ENCODE peak calls at places on chromosomes 6 and 20, in five cellular contexts. W, O, M, H and T are unnamed samples. For H3K9me3 and H3K4me1, the result is how much of the 10 kb centered on the place peaks cover.

GRCh38 chr6:138654715-138655634 is 118.6 kb upstream of the CCDC28A start:
- DNase-seq in M (no peak), H (no peak), W (peak), O (no peak), T (no peak)

GRCh38 chr20:37218431-37218830 is 39.1 kb upstream of the MROH8 start:
- DNase-seq in W (no peak), O (no peak), M (no peak), H (no peak), T (no peak)

GRCh38 chr20:64110411-64111068 is 3.2 kb upstream of the NPBWR2 start:
- DNase-seq in H (no peak), W (no peak), O (no peak), M (no peak), T (no peak)

GRCh38 chr20:57437267-57437666 is 46.1 kb downstream of the RBM38 start:
- DNase-seq in O (no peak), W (no peak), M (no peak), H (no peak), T (no peak)

GRCh38 chr20:57661201-57662027 is 41.2 kb upstream of the ZBP1 start:
- DNase-seq in W (no peak), M (peak), O (peak), H (no peak), T (no peak)

GRCh38 chr20:34983995-34984735 is 28.5 kb downstream of the MYH7B start:
- DNase-seq in O (peak), M (peak), H (no peak), W (no peak), T (peak)

GRCh38 chr20:41142914-41143313 is 5.6 kb downstream of the PLCG1 start:
- DNase-seq in H (no peak), O (no peak), M (no peak), W (no peak), T (no peak)

GRCh38 chr6:42727084-42727601 is 4.7 kb upstream of the PRPH2 start:
- DNase-seq in O (peak), H (no peak), W (no peak), M (peak), T (peak)

GRCh38 chr6:4884646-4885427 is 108.6 kb downstream of the CDYL start:
- DNase-seq in H (no peak), W (peak), O (no peak), M (no peak), T (no peak)

GRCh38 chr20:40962733-40963504 is 65.7 kb upstream of the TOP1 start:
- DNase-seq in O (peak), W (peak), H (peak), M (peak), T (peak)

GRCh38 chr20:46970937-46971630 is 76.4 kb downstream of the EYA2 start:
- DNase-seq in O (no peak), H (peak), W (peak), M (no peak), T (no peak)

GRCh38 chr6:155939253-155939652 is 483.6 kb upstream of the NOX3 start:
- DNase-seq in W (no peak), H (no peak), M (no peak), O (no peak), T (no peak)

GRCh38 chr6:63764318-63764916 is 128.8 kb downstream of the PHF3 start:
- DNase-seq in O (no peak), H (peak), M (no peak), W (no peak), T (no peak)

GRCh38 chr20:13430346-13431002 is 208.3 kb downstream of the TASP1 start:
- DNase-seq in M (no peak), W (peak), O (no peak), H (no peak), T (no peak)

GRCh38 chr20:9660236-9660868 is 146.0 kb downstream of the LAMP5 start:
- DNase-seq in H (peak), M (no peak), W (peak), O (no peak), T (no peak)

GRCh38 chr20:17835941-17836861 is 132.4 kb downstream of the SNX5 start:
- DNase-seq in O (peak), M (peak), H (no peak), W (no peak), T (peak)

GRCh38 chr6:72809701-72810379 is 188.0 kb downstream of the KCNQ5 start:
- DNase-seq in H (no peak), W (no peak), M (no peak), O (no peak), T (no peak)

GRCh38 chr6:108029226-108029921 is 45.2 kb downstream of the OSTM1 start:
- DNase-seq in O (no peak), H (no peak), M (no peak), W (no peak), T (no peak)

GRCh38 chr6:160088069-160088773 is 33.4 kb upstream of the SLC22A1 start:
- DNase-seq in M (peak), O (peak), W (peak), H (peak), T (peak)

GRCh38 chr20:57502331-57502700 is 22.6 kb downstream of the CTCFL start:
- DNase-seq in H (no peak), W (no peak), O (no peak), M (no peak), T (no peak)

GRCh38 chr6:134049586-134049985 is 2.8 kb downstream of the SLC2A12 start:
- DNase-seq in H (no peak), M (no peak), O (no peak), W (no peak), T (no peak)

GRCh38 chr6:47076422-47077344 is 34.6 kb upstream of the ADGRF1 start:
- DNase-seq in M (peak), O (no peak), W (no peak), H (no peak), T (no peak)

GRCh38 chr6:106534564-106534982 is 94.7 kb downstream of the RTN4IP1 start:
- DNase-seq in H (no peak), O (no peak), W (no peak), M (no peak), T (no peak)

GRCh38 chr6:99119109-99120031 is 171.6 kb upstream of the FBXL4 start:
- DNase-seq in O (no peak), M (no peak), H (peak), W (peak), T (no peak)

GRCh38 chr6:37713529-37714119 is 15.9 kb upstream of the MDGA1 start:
- DNase-seq in H (no peak), W (peak), M (no peak), O (no peak), T (no peak)

GRCh38 chr6:35919085-35919826 is 1.6 kb downstream of the SRPK1 start:
- DNase-seq in O (no peak), H (no peak), M (no peak), W (peak), T (no peak)

GRCh38 chr6:15543262-15543917 is 119.4 kb downstream of the DTNBP1 start:
- DNase-seq in H (no peak), O (no peak), W (no peak), M (no peak), T (no peak)

GRCh38 chr6:46626228-46626909 is 26.2 kb downstream of the CYP39A1 start:
- DNase-seq in H (peak), W (peak), M (no peak), O (no peak), T (peak)

GRCh38 chr6:107793193-107793592 is 30.9 kb downstream of the SCML4 start:
- DNase-seq in W (no peak), M (no peak), H (no peak), O (no peak), T (no peak)

GRCh38 chr6:109526905-109527628 is 44.0 kb upstream of the ZBTB24 start:
- DNase-seq in O (no peak), M (peak), W (peak), H (peak), T (no peak)

GRCh38 chr6:139732451-139732850 is 358.0 kb upstream of the CITED2 start:
- DNase-seq in M (no peak), O (peak), H (no peak), W (peak), T (no peak)

GRCh38 chr6:84645563-84646266 is 118.7 kb downstream of the TBX18 start:
- DNase-seq in O (no peak), M (no peak), W (peak), H (no peak), T (no peak)

GRCh38 chr20:21607971-21608735 is 94.3 kb upstream of the NKX2-2 start:
- DNase-seq in M (no peak), H (no peak), O (no peak), W (no peak), T (peak)

GRCh38 chr20:6091661-6092060 is 31.2 kb downstream of the FERMT1 start:
- DNase-seq in H (peak), W (no peak), M (no peak), O (no peak), T (no peak)

GRCh38 chr6:352474-352873 is 39.1 kb upstream of the IRF4 start:
- DNase-seq in H (no peak), W (no peak), O (no peak), M (no peak), T (no peak)

GRCh38 chr6:353642-354614 is 37.6 kb upstream of the IRF4 start:
- DNase-seq in W (no peak), H (no peak), O (no peak), M (no peak), T (no peak)

GRCh38 chr6:351011-351866 is 40.3 kb upstream of the IRF4 start:
- DNase-seq in O (no peak), H (no peak), W (no peak), M (no peak), T (no peak)

GRCh38 chr6:351867-352289 is 39.7 kb upstream of the IRF4 start:
- DNase-seq in O (no peak), M (no peak), W (no peak), H (no peak), T (no peak)

DNA sequence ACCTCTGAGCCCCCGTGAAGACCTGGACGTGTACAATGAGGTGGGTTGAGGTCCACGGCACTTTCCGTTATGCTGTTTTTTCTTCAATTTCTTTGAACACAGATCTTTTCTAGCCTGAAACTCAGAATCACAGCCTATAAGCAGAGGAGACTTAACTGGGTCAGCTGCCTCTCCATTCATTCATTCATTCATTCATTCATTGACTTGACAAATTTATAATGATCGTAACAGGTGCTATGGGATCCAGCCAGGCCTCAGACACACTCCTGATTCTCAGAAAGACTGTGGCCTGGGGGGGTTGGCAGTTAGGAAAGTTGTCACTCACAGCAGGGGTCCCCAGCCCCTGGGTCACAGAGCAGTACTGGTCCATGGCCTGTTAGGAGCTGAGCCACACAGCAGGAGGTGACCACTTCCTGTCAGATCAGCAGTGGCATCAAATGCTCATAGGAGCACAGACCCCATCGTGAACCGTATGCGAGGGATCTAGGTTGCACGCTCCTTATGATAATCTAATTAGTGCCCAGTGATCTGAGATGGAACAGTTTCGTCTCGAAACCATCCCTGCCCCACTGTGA is 38.6 kb upstream of the IRF4 start:
- DNase-seq in W (no peak), H (no peak), M (no peak), O (no peak), T (no peak)
- H3K9me3 ChIP-seq in W (under half), H (under half), M (under half), O (under half), T (under half)

GRCh38 chr20:62979876-62980373 is 26.8 kb downstream of the BHLHE23 start:
- DNase-seq in W (no peak), O (no peak), H (no peak), M (no peak), T (no peak)
- H3K4me1 ChIP-seq in W (under half), O (under half), H (under half), M (under half), T (under half)

DNA sequence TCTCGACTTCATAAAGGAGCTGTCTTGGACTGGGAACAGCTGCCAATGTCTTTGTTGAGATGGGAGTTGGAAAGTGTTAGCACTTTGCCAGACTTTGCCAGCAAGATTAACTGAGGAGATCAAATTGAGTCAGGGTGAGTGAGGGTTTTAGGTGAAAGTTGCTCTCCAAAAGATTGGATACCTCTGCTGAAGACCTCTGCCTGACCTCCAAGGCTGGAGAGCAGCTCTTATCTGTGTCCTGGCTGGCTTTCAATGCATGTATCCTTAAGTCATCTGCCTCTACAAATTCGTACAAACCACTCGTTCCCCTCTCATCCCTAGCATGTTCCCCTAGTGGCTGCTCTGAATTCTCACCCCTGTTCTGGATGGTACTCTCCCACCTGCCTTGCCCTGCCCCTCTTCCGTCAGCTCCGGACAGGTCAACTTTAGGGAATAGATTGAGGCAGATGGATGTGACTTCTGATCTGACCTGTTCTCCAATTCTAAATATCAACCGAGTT is at the start of gene EFCAB8:
- DNase-seq in M (no peak), W (no peak), O (no peak), H (peak), T (no peak)
- TF ChIP-seq CTCF in M (no peak), W (no peak), O (no peak), H (no peak), T (no peak)

GRCh38 chr6:167467793-167468431 is 143.0 kb downstream of the TTLL2 start:
- DNase-seq in H (no peak), W (no peak), M (no peak), O (no peak), T (no peak)
- H3K9me3 ChIP-seq in H (under half), W (under half), M (under half), O (under half), T (under half)

DNA sequence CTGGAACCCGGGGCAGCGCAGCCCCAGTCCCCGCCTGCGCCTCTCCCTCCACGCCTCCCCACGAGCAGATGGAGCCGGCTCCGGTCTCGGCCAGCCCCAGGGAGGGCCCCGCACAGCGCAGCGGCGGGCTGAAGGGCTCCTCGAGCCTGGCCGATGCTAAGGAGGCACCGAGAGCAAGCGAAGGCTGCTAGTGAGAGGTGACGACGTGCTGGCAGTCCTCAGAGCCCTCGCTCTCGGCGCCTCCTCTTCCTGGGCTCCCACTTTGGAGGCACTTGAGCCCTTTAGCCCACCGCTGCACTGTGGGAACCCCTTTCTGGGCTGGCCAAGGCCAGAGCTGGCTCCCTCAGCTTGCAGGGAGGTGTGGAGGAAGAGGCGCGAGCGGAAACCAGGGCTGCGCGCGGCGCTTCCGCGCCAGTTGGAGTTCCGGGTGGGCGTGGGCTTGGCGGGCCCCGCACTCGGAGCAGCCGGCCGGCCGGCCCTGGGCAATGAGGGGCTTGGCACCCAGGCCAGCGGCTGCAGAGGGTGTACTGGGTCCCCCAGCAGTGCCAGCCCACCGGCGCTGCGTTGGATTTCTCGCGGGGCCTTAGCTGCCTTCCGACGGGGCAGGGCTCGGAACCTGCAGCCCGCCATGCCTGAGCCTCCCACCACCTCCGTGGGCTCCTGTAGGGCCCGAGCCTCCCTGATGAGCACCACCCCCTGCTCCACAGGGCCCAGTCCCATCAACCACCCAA is 2.5 kb upstream of the TMEM14C start:
- DNase-seq in W (peak), O (peak), M (peak), H (no peak), T (peak)
- H3K4me1 ChIP-seq in W (under half), O (under half), M (under half), H (under half), T (under half)

DNA sequence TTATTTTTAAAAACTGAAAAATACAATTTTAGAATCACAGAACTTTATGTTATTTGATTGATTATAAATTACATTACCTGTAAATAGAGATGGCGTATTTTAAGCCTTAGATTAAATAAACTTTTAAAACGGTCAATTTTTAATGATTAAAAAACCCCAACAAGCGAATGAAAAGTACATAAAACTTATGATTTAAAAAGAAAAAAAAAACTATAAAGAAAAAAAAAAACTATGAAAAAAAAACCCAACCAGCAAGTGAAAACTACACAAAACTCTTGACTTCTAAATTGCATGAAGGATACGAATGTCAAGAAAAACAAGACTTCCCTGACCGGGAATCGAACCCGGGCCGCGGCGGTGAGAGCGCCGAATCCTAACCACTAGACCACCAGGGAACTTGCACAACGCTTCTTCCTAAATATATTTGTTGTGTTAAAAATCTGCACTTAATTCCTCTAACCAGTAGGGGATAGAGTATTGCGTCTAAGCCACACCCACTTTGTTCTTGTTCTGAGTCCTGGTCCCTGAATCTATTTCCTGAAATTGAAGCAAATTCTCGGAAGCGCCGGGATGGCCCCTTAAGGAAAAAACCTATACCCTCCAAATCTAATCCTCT is 10.7 kb upstream of the NCOA7 start:
- DNase-seq in H (peak), O (peak), M (peak), W (peak), T (peak)
- TF ChIP-seq CTCF in H (peak), O (peak), M (peak), W (no peak), T (no peak)

GRCh38 chr6:304833-305370 is 12.6 kb downstream of the DUSP22 start:
- DNase-seq in O (no peak), H (no peak), W (no peak), M (no peak), T (no peak)

GRCh38 chr6:306641-307061 is 14.4 kb downstream of the DUSP22 start:
- DNase-seq in M (no peak), O (no peak), W (no peak), H (no peak), T (no peak)

GRCh38 chr6:303948-304558 is 11.8 kb downstream of the DUSP22 start:
- DNase-seq in M (no peak), H (no peak), O (no peak), W (no peak), T (no peak)

GRCh38 chr6:307065-307814 is 15.0 kb downstream of the DUSP22 start:
- DNase-seq in O (no peak), H (no peak), W (no peak), M (peak), T (no peak)

DNA sequence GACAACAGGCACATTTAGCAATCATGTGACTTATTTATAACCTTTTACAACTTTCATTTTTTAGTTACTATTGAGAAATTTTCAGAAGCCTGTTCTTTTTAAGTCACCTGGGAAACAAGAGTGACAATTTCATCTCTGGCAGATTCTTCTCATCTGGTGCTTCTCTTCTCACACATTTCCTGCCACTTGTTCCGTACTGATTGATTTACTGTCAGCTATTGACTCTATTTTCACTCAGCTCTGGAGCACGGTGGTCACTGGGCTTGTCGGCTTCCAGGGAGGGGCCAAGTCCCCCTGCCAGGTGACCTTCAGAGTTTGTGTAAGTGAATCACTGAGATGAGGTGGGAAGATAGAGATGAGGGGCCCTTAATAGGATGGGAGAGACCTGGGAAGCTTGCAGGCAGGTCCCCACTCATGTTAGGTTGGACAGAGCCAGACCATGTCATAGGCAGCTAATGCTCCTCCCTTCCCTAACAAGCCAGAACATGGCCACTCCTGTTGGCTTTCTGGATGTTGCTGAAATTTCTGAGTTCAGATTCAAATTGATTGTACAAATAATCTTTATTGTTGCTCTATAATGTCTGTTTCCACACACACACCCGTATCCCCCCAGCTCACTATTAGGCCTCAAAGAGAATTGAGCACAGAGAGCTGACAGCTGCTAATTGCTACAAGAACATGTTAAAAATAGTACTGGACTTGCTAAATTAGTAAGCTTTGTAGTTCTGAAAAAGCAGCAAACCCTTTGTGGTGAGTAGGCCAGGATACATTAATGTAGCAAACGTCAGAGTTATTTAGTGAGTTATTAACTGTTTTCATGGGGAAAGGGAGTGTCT is 13.3 kb downstream of the DUSP22 start:
- DNase-seq in H (peak), W (no peak), O (no peak), M (no peak), T (no peak)
- H3K9me3 ChIP-seq in H (under half), W (under half), O (under half), M (under half), T (under half)

GRCh38 chr20:50379991-50380696 is 130.0 kb upstream of the PTPN1 start:
- DNase-seq in O (no peak), W (no peak), H (no peak), M (no peak), T (no peak)
- H3K4me1 ChIP-seq in O (under half), W (under half), H (under half), M (under half), T (under half)